ENCODE peak calls at places on chromosomes 4 and X, in seven cellular contexts. One of them, this sample, is unnamed.

GRCh38 chr4:147157860-147158701 is 212.4 kb upstream of the TTC29 start:
- DNase-seq in left lung: no peak
- DNase-seq in NCI-H2029: no peak
- DNase-seq in Caki2: no peak
- DNase-seq in kidney epithelial cell: no peak
- DNase-seq in stimulated activated CD4-positive, alpha-beta T cell treated with anti-CD3 and anti-CD28 coated beads, Interleukin-4, amount 100 ng/mL, for 48 hours: no peak
- DNase-seq in A172: peak
- DNase-seq in this sample: peak

GRCh38 chr4:113683143-113683542 is 78.4 kb downstream of the CAMK2D start:
- DNase-seq in stimulated activated CD4-positive, alpha-beta T cell treated with anti-CD3 and anti-CD28 coated beads, Interleukin-4, amount 100 ng/mL, for 48 hours: peak
- DNase-seq in kidney epithelial cell: no peak
- DNase-seq in left lung: no peak
- DNase-seq in NCI-H2029: peak
- DNase-seq in Caki2: no peak
- DNase-seq in A172: no peak
- DNase-seq in this sample: no peak

GRCh38 chrX:110509778-110510510 is 151.3 kb downstream of the RTL9 start:
- DNase-seq in A172: peak
- DNase-seq in stimulated activated CD4-positive, alpha-beta T cell treated with anti-CD3 and anti-CD28 coated beads, Interleukin-4, amount 100 ng/mL, for 48 hours: no peak
- DNase-seq in kidney epithelial cell: no peak
- DNase-seq in left lung: no peak
- DNase-seq in Caki2: peak
- DNase-seq in NCI-H2029: no peak
- DNase-seq in this sample: no peak

GRCh38 chrX:34877451-34877850 is 65.1 kb upstream of the FAM47B start:
- DNase-seq in A172: no peak
- DNase-seq in kidney epithelial cell: no peak
- DNase-seq in left lung: no peak
- DNase-seq in NCI-H2029: no peak
- DNase-seq in stimulated activated CD4-positive, alpha-beta T cell treated with anti-CD3 and anti-CD28 coated beads, Interleukin-4, amount 100 ng/mL, for 48 hours: no peak
- DNase-seq in Caki2: no peak
- DNase-seq in this sample: peak

GRCh38 chrX:49106930-49107329 is 16.6 kb downstream of the GPKOW start:
- DNase-seq in left lung: no peak
- DNase-seq in Caki2: peak
- DNase-seq in NCI-H2029: no peak
- DNase-seq in A172: peak
- DNase-seq in kidney epithelial cell: no peak
- DNase-seq in stimulated activated CD4-positive, alpha-beta T cell treated with anti-CD3 and anti-CD28 coated beads, Interleukin-4, amount 100 ng/mL, for 48 hours: no peak
- DNase-seq in this sample: peak

GRCh38 chrX:50903387-50904027 is 7.0 kb upstream of the BMP15 start:
- DNase-seq in NCI-H2029: no peak
- DNase-seq in A172: no peak
- DNase-seq in left lung: no peak
- DNase-seq in stimulated activated CD4-positive, alpha-beta T cell treated with anti-CD3 and anti-CD28 coated beads, Interleukin-4, amount 100 ng/mL, for 48 hours: no peak
- DNase-seq in Caki2: peak
- DNase-seq in kidney epithelial cell: no peak
- DNase-seq in this sample: no peak

GRCh38 chr4:143352052-143352451 is 15.4 kb downstream of the GAB1 start:
- DNase-seq in kidney epithelial cell: no peak
- DNase-seq in left lung: no peak
- DNase-seq in NCI-H2029: peak
- DNase-seq in A172: no peak
- DNase-seq in stimulated activated CD4-positive, alpha-beta T cell treated with anti-CD3 and anti-CD28 coated beads, Interleukin-4, amount 100 ng/mL, for 48 hours: no peak
- DNase-seq in Caki2: no peak
- DNase-seq in this sample: no peak

GRCh38 chr4:151796106-151796505 is 35.3 kb upstream of the GATB start:
- DNase-seq in left lung: no peak
- DNase-seq in Caki2: no peak
- DNase-seq in kidney epithelial cell: no peak
- DNase-seq in NCI-H2029: no peak
- DNase-seq in A172: no peak
- DNase-seq in stimulated activated CD4-positive, alpha-beta T cell treated with anti-CD3 and anti-CD28 coated beads, Interleukin-4, amount 100 ng/mL, for 48 hours: no peak
- DNase-seq in this sample: no peak

GRCh38 chr4:102285831-102286230 is 59.5 kb downstream of the SLC39A8 start:
- DNase-seq in Caki2: no peak
- DNase-seq in A172: no peak
- DNase-seq in NCI-H2029: no peak
- DNase-seq in kidney epithelial cell: no peak
- DNase-seq in stimulated activated CD4-positive, alpha-beta T cell treated with anti-CD3 and anti-CD28 coated beads, Interleukin-4, amount 100 ng/mL, for 48 hours: no peak
- DNase-seq in left lung: no peak
- DNase-seq in this sample: no peak

GRCh38 chr4:14867847-14868246 is 134.4 kb upstream of the CPEB2 start:
- DNase-seq in kidney epithelial cell: no peak
- DNase-seq in A172: no peak
- DNase-seq in Caki2: no peak
- DNase-seq in NCI-H2029: no peak
- DNase-seq in stimulated activated CD4-positive, alpha-beta T cell treated with anti-CD3 and anti-CD28 coated beads, Interleukin-4, amount 100 ng/mL, for 48 hours: no peak
- DNase-seq in left lung: no peak
- DNase-seq in this sample: peak

GRCh38 chrX:19457662-19458061 is 57.6 kb downstream of the MAP3K15 start:
- DNase-seq in stimulated activated CD4-positive, alpha-beta T cell treated with anti-CD3 and anti-CD28 coated beads, Interleukin-4, amount 100 ng/mL, for 48 hours: no peak
- DNase-seq in Caki2: no peak
- DNase-seq in NCI-H2029: no peak
- DNase-seq in A172: no peak
- DNase-seq in left lung: no peak
- DNase-seq in kidney epithelial cell: no peak
- DNase-seq in this sample: no peak

GRCh38 chrX:334331-334891 is 15.8 kb upstream of the GTPBP6 start:
- DNase-seq in A172: no peak
- DNase-seq in left lung: peak
- DNase-seq in Caki2: no peak
- DNase-seq in stimulated activated CD4-positive, alpha-beta T cell treated with anti-CD3 and anti-CD28 coated beads, Interleukin-4, amount 100 ng/mL, for 48 hours: no peak
- DNase-seq in kidney epithelial cell: no peak
- DNase-seq in NCI-H2029: no peak
- DNase-seq in this sample: no peak

GRCh38 chr4:88900432-88900831 is 156.6 kb downstream of the FAM13A start:
- DNase-seq in Caki2: no peak
- DNase-seq in NCI-H2029: no peak
- DNase-seq in A172: peak
- DNase-seq in kidney epithelial cell: no peak
- DNase-seq in left lung: no peak
- DNase-seq in stimulated activated CD4-positive, alpha-beta T cell treated with anti-CD3 and anti-CD28 coated beads, Interleukin-4, amount 100 ng/mL, for 48 hours: no peak
- DNase-seq in this sample: peak

GRCh38 chr4:32117696-32118095 is 1397.5 kb downstream of the PCDH7 start:
- DNase-seq in kidney epithelial cell: no peak
- DNase-seq in Caki2: no peak
- DNase-seq in NCI-H2029: no peak
- DNase-seq in left lung: no peak
- DNase-seq in stimulated activated CD4-positive, alpha-beta T cell treated with anti-CD3 and anti-CD28 coated beads, Interleukin-4, amount 100 ng/mL, for 48 hours: no peak
- DNase-seq in A172: no peak
- DNase-seq in this sample: no peak

GRCh38 chr4:139838811-139839210 is 173.2 kb downstream of the MGST2 start:
- DNase-seq in NCI-H2029: no peak
- DNase-seq in Caki2: no peak
- DNase-seq in A172: no peak
- DNase-seq in stimulated activated CD4-positive, alpha-beta T cell treated with anti-CD3 and anti-CD28 coated beads, Interleukin-4, amount 100 ng/mL, for 48 hours: no peak
- DNase-seq in kidney epithelial cell: no peak
- DNase-seq in left lung: no peak
- DNase-seq in this sample: peak

GRCh38 chrX:134173541-134174272 is 63.3 kb upstream of the CCDC160 start:
- DNase-seq in A172: no peak
- DNase-seq in stimulated activated CD4-positive, alpha-beta T cell treated with anti-CD3 and anti-CD28 coated beads, Interleukin-4, amount 100 ng/mL, for 48 hours: no peak
- DNase-seq in left lung: no peak
- DNase-seq in kidney epithelial cell: no peak
- DNase-seq in Caki2: no peak
- DNase-seq in NCI-H2029: no peak
- DNase-seq in this sample: no peak

This sample was measured in myocyte.